ENCODE peak calls at places on chromosomes 12 and 14, in six cellular contexts. B, U, S, V, K and E are unnamed samples.

GRCh38 chr14:34003691-34004090 is 52.8 kb upstream of the EGLN3 start:
- DNase-seq in B (no peak), U (no peak), S (no peak), V (no peak), K (no peak), E (no peak)

GRCh38 chr14:91140672-91141071 is 26.8 kb downstream of the DGLUCY start:
- DNase-seq in B (peak), U (no peak), S (no peak), V (peak), K (no peak), E (peak)

GRCh38 chr12:128819293-128820144 is 4.2 kb downstream of the SLC15A4 start:
- DNase-seq in B (no peak), U (no peak), S (no peak), V (no peak), K (no peak), E (no peak)

GRCh38 chr14:44392984-44393383 is 114.1 kb downstream of the FSCB start:
- DNase-seq in B (no peak), U (no peak), S (no peak), V (no peak), K (no peak), E (no peak)

GRCh38 chr12:118098456-118098855 is 5.4 kb downstream of the VSIG10 start:
- DNase-seq in B (peak), U (no peak), S (no peak), V (no peak), K (no peak), E (no peak)

GRCh38 chr12:32569256-32569655 is 109.8 kb upstream of the DNM1L start:
- DNase-seq in B (no peak), U (no peak), S (no peak), V (no peak), K (no peak), E (peak)

GRCh38 chr12:57237952-57238853 is 8.7 kb downstream of the SHMT2 start:
- DNase-seq in B (peak), U (peak), S (no peak), V (no peak), K (no peak), E (no peak)

GRCh38 chr14:91501951-91502930 is 7.9 kb downstream of the PPP4R3A start:
- DNase-seq in B (no peak), U (no peak), S (no peak), V (no peak), K (no peak), E (no peak)

GRCh38 chr12:26523708-26524150 is 309.3 kb downstream of the ITPR2 start:
- DNase-seq in B (peak), U (no peak), S (no peak), V (peak), K (peak), E (peak)

GRCh38 chr12:93191956-93192355 is 185.8 kb upstream of the NUDT4 start:
- DNase-seq in B (no peak), U (no peak), S (no peak), V (peak), K (no peak), E (peak)

GRCh38 chr12:58540480-58541299 is 379.6 kb downstream of the LRIG3 start:
- DNase-seq in B (peak), U (no peak), S (peak), V (peak), K (peak), E (peak)

GRCh38 chr12:30989754-30990153 is 63.2 kb downstream of the TSPAN11 start:
- DNase-seq in B (peak), U (no peak), S (no peak), V (peak), K (no peak), E (no peak)

GRCh38 chr12:58703911-58704310 is 216.4 kb downstream of the LRIG3 start:
- DNase-seq in B (no peak), U (no peak), S (peak), V (no peak), K (no peak), E (peak)

GRCh38 chr14:86404425-86404824 is 874.5 kb downstream of the FLRT2 start:
- DNase-seq in B (no peak), U (no peak), S (no peak), V (no peak), K (no peak), E (no peak)

GRCh38 chr12:119241049-119241448 is 62.3 kb downstream of the HSPB8 start:
- DNase-seq in B (no peak), U (no peak), S (no peak), V (no peak), K (no peak), E (no peak)

GRCh38 chr12:90410962-90411361 is 544.0 kb downstream of the CCER1 start:
- DNase-seq in B (no peak), U (no peak), S (no peak), V (no peak), K (no peak), E (no peak)

GRCh38 chr12:124699878-124700277 is 132.5 kb upstream of the NCOR2 start:
- DNase-seq in B (no peak), U (no peak), S (no peak), V (no peak), K (no peak), E (no peak)

GRCh38 chr12:52519826-52520662 is at the start of gene KRT5:
- DNase-seq in B (no peak), U (no peak), S (no peak), V (no peak), K (no peak), E (no peak)
- H3K4me3 ChIP-seq in B (no peak), U (no peak), S (no peak), V (no peak), K (no peak), E (no peak)

DNA sequence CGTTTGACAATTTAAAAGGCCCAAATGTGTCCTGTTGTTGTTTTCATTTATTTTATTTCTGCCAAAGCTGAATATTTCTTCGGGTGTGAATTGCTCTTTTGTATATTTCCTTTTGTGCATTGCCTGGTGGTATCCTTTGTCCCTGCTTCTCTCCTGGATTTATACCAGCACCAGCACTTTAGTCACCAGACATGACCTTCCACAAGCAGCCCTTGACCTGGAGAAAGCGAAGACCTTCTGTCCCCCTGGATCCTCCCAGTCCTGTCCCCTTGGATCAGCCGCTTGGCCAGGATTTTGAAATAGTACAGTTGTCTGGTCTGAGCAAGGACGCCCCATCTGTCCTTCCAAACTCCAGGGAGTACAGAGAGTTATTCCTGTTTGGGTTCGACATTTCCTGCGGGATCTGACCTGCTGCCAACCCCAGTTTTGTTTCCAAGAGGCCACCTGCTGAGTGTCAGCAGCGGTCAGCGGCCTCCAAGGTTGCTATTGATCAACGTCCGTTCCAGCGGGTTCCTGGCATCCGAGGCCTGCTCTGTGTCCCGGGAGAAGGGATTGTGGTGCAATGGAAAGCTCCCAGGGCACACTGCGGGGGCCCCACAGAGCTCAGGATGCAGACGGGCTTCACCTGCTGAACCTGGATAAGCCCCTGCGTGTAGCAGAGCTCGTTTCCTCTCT is 45.1 kb upstream of the CHGA start:
- DNase-seq in B (no peak), U (no peak), S (no peak), V (no peak), K (peak), E (peak)
- TF ChIP-seq CTCF in B (no peak), U (no peak), S (no peak), V (no peak), K (no peak), E (no peak)

DNA sequence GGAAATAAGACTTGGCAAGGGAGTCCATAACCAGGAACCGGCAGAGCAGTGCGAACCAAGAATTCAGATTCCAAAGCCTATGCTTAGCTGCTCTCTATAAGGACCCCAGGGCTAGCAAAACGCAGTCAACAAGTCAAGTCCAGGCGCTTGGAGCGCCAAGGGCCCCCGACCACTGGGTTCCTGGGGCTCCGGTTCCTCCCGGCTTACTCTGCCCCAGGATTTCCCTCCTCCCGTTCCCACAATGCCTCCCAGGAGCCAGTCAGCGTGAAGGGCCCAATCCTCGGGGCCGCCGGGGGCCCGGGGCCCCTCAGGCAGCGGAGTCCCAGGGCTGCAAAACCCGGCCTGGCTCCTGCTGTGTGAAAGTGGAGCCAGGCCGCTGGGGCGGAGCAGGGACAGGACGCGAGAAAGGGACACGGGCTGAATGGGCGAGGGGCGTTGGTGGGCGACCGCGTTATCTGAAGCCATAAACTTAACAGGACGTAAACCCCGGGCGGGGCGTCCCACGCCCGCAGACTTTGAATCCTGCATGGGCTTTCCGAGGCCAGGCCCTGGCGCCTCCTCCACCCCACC is 1.5 kb downstream of the KRT8 start:
- DNase-seq in B (peak), U (peak), S (no peak), V (peak), K (peak), E (peak)
- H3K4me3 ChIP-seq in B (peak), U (peak), S (peak), V (no peak), K (peak), E (peak)

GRCh38 chr12:106345739-106346138 is 11.8 kb upstream of the POLR3B start:
- DNase-seq in B (no peak), U (no peak), S (peak), V (peak), K (no peak), E (peak)
- TF ChIP-seq CTCF in B (peak), U (no peak), S (peak), V (peak), K (no peak), E (peak)

DNA sequence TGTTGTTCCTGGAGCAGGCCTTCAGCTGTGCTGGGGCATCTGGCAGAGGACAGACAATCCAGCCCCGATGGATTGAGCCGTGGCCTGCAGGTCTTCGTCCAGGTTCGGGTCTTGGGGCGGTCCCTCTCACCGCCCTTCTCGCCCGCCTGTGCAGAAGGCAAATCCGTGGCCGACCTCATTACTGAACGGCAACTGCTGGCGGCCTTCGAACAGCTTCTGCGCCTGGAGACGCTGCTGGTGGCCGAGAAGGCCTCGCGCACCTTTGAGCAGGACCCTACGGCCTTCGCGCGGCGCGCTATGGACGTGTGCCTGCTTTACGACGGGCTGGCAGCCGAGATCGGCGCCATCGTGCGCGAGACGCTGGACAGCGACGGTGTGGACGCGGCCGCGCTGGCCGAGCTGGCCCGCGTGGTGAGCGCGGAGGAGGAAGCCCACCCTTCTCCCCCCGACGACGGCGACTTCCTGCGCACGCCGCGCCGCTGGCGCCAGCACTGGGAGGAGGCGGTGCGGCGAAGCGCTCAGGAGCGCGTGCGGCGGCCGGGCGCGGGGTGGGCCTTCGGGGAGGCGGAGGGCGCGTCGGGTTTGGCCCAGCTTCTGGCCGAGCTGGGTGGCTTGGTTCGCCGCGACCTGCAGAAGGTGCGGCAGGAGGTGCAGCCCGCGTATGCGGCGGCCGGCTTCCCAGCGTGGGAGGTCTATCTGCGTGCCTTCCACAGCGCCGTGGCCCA is 7.6 kb downstream of the EXOC3L4 start:
- DNase-seq in B (no peak), U (no peak), S (no peak), V (peak), K (no peak), E (no peak)
- H3K4me3 ChIP-seq in B (no peak), U (no peak), S (no peak), V (no peak), K (no peak), E (no peak)

GRCh38 chr14:69616408-69616773 is 5.0 kb downstream of the SUSD6 start:
- DNase-seq in B (no peak), U (no peak), S (no peak), V (no peak), K (no peak), E (no peak)

GRCh38 chr14:69614592-69614991 is 3.2 kb downstream of the SUSD6 start:
- DNase-seq in B (peak), U (no peak), S (no peak), V (no peak), K (no peak), E (no peak)

GRCh38 chr14:69617796-69618195 is 6.4 kb downstream of the SUSD6 start:
- DNase-seq in B (no peak), U (no peak), S (no peak), V (no peak), K (no peak), E (no peak)

GRCh38 chr14:69613312-69614073 is 2.1 kb downstream of the SUSD6 start:
- DNase-seq in B (no peak), U (no peak), S (no peak), V (no peak), K (no peak), E (no peak)

GRCh38 chr14:69615471-69616407 is 4.3 kb downstream of the SUSD6 start:
- DNase-seq in B (peak), U (peak), S (peak), V (peak), K (peak), E (peak)
- TF ChIP-seq CTCF in B (no peak), U (no peak), S (no peak), V (no peak), K (no peak), E (peak)

GRCh38 chr14:104792945-104793702 is 2.4 kb downstream of the AKT1 start:
- DNase-seq in B (no peak), U (no peak), S (no peak), V (no peak), K (no peak), E (no peak)
- H3K4me3 ChIP-seq in B (no peak), U (no peak), S (peak), V (no peak), K (no peak), E (peak)

DNA sequence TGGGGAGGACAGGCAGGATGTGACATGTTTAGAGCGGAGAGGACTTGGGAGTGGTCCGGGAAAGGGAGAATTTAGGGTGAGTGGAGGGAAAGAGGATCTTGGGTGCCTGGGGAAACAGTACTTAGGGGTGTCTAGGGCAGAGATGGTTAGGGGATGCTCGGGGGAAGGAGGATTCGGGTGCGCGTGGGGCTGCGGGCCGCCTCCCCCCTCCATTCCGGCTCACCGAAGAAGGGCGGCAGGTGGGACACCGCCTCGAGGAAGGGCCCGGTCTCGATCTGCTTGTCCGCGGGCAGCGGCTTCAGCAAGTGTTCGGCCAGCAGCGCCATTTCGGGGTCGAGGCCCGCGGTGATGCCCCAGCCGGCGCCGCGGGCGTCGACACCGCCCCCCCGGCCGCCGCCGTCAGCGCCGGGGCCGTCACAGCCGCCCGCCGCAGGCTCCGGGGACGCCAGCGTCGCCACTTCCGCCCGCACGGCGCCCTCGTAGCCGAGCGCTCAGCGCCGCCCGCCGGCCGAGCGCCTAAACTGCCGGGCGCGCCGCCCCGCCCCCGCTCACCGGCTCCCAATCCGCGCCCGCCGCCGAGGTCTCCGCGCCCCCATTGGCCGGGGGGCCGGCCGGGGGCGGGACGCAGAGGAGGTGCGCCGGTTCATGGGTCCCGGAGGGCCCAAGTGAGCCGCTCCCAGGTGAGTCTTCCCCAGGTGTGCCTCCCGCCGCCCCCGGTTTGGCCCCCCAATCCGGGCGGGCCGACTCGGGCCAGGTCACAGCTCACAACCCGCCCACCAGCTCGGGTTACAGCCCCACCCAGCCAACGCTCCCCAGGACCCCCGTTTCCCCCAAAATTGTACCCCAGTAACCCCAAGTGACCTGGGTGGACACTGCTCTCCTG is at the start of gene GLTP:
- DNase-seq in B (peak), U (peak), S (no peak), V (peak), K (peak), E (peak)
- TF ChIP-seq CTCF in B (no peak), U (peak), S (no peak), V (peak), K (peak), E (peak)